ENCODE peak calls at places on chromosomes 4 and X, in six cellular contexts. O is transverse colon, J is HL-60, B is SK-N-MC, C is GM23338, Z is HCT116. Q is an unnamed sample.

GRCh38 chrX:154430916-154431315 is 2.4 kb downstream of the ATP6AP1 start:
- DNase-seq in O (no peak), J (peak), B (no peak), C (no peak), Z (no peak), Q (no peak)

GRCh38 chr4:40281099-40281498 is 54.0 kb upstream of the CHRNA9 start:
- DNase-seq in O (no peak), J (no peak), B (no peak), C (no peak), Z (no peak), Q (no peak)

GRCh38 chrX:16567681-16568080 is 82.3 kb upstream of the S100G start:
- DNase-seq in O (no peak), J (no peak), B (no peak), C (no peak), Z (no peak), Q (no peak)

GRCh38 chr4:137601924-137602323 is 69.6 kb upstream of the PCDH18 start:
- DNase-seq in O (no peak), J (no peak), B (no peak), C (no peak), Z (no peak), Q (no peak)

GRCh38 chrX:136735604-136736003 is 45.1 kb downstream of the ARHGEF6 start:
- DNase-seq in O (no peak), J (no peak), B (no peak), C (no peak), Z (no peak), Q (no peak)

GRCh38 chr4:7872264-7872771 is 67.3 kb downstream of the AFAP1 start:
- DNase-seq in O (no peak), J (no peak), B (no peak), C (no peak), Z (no peak), Q (no peak)

GRCh38 chr4:146245246-146245645 is 30.9 kb downstream of the REELD1 start:
- DNase-seq in O (peak), J (no peak), B (no peak), C (no peak), Z (no peak), Q (no peak)

GRCh38 chrX:103276581-103277002 is at the start of gene TCEAL5:
- DNase-seq in O (no peak), J (no peak), B (no peak), C (peak), Z (no peak), Q (no peak)

GRCh38 chr4:10161146-10161545 is 44.5 kb upstream of the WDR1 start:
- DNase-seq in O (no peak), J (no peak), B (no peak), C (no peak), Z (no peak), Q (no peak)

GRCh38 chr4:16176621-16177020 is 49.6 kb downstream of the TAPT1 start:
- DNase-seq in O (no peak), J (no peak), B (no peak), C (no peak), Z (no peak), Q (no peak)

GRCh38 chr4:139745111-139745639 is 79.6 kb downstream of the MGST2 start:
- DNase-seq in O (no peak), J (no peak), B (no peak), C (no peak), Z (no peak), Q (no peak)

GRCh38 chr4:21046121-21046520 is 345.9 kb downstream of the PACRGL start:
- DNase-seq in O (no peak), J (no peak), B (no peak), C (no peak), Z (no peak), Q (no peak)

GRCh38 chr4:172857026-172857425 is 311.6 kb upstream of the GALNT7 start:
- DNase-seq in O (no peak), J (no peak), B (no peak), C (no peak), Z (no peak), Q (no peak)

GRCh38 chrX:22365460-22365859 is 92.7 kb downstream of the CBLL2 start:
- DNase-seq in O (no peak), J (no peak), B (no peak), C (no peak), Z (peak), Q (no peak)

GRCh38 chr4:151573945-151574344 is 165.0 kb downstream of the FHIP1A start:
- DNase-seq in O (peak), J (no peak), B (no peak), C (no peak), Z (no peak), Q (no peak)

GRCh38 chrX:103338663-103339062 is 8.6 kb downstream of the TCEAL7 start:
- DNase-seq in O (no peak), J (no peak), B (no peak), C (no peak), Z (no peak), Q (no peak)

GRCh38 chr4:163448541-163449203 is 24.9 kb downstream of the TKTL2 start:
- DNase-seq in O (no peak), J (no peak), B (peak), C (no peak), Z (no peak), Q (no peak)

GRCh38 chr4:128483816-128484215 is 196.2 kb upstream of the PGRMC2 start:
- DNase-seq in O (no peak), J (no peak), B (no peak), C (no peak), Z (no peak), Q (no peak)

GRCh38 chr4:8911311-8912088 is 39.9 kb upstream of the HMX1 start:
- DNase-seq in O (peak), J (no peak), B (no peak), C (no peak), Z (no peak), Q (peak)

GRCh38 chr4:24781999-24782745 is 13.2 kb upstream of the SOD3 start:
- DNase-seq in O (no peak), J (no peak), B (no peak), C (no peak), Z (no peak), Q (no peak)

GRCh38 chr4:39883645-39884044 is 94.1 kb downstream of the PDS5A start:
- DNase-seq in O (no peak), J (no peak), B (no peak), C (no peak), Z (no peak), Q (no peak)

GRCh38 chr4:161320377-161320776 is 843.4 kb downstream of the FSTL5 start:
- DNase-seq in O (no peak), J (peak), B (no peak), C (peak), Z (peak), Q (no peak)

GRCh38 chrX:69145714-69146113 is 19.5 kb downstream of the PJA1 start:
- DNase-seq in O (no peak), J (no peak), B (no peak), C (no peak), Z (no peak), Q (no peak)

GRCh38 chr4:92104506-92104905 is 199.3 kb upstream of the GRID2 start:
- DNase-seq in O (no peak), J (peak), B (no peak), C (no peak), Z (no peak), Q (no peak)

GRCh38 chr4:77006753-77007355 is 57.3 kb downstream of the SEPTIN11 start:
- DNase-seq in O (no peak), J (no peak), B (no peak), C (no peak), Z (no peak), Q (no peak)

GRCh38 chr4:142554412-142554811 is 291.7 kb downstream of the INPP4B start:
- DNase-seq in O (no peak), J (no peak), B (no peak), C (no peak), Z (no peak), Q (no peak)

GRCh38 chr4:165328708-165329107 is 1.2 kb downstream of the MSMO1 start:
- DNase-seq in O (no peak), J (no peak), B (no peak), C (peak), Z (no peak), Q (no peak)

GRCh38 chr4:21077967-21078366 is 377.7 kb downstream of the PACRGL start:
- DNase-seq in O (no peak), J (no peak), B (no peak), C (no peak), Z (no peak), Q (no peak)

GRCh38 chrX:7083468-7084396 is 63.8 kb upstream of the STS start:
- DNase-seq in O (peak), J (peak), B (peak), C (no peak), Z (peak), Q (peak)

GRCh38 chrX:65686246-65686645 is 18.8 kb downstream of the MSN start:
- DNase-seq in O (no peak), J (peak), B (no peak), C (no peak), Z (no peak), Q (no peak)

GRCh38 chr4:142818476-142818875 is 27.6 kb downstream of the INPP4B start:
- DNase-seq in O (no peak), J (no peak), B (no peak), C (no peak), Z (peak), Q (no peak)

GRCh38 chrX:40041915-40042314 is 55.8 kb downstream of the BCOR start:
- DNase-seq in O (no peak), J (no peak), B (no peak), C (no peak), Z (no peak), Q (no peak)

GRCh38 chr4:123813901-123814300 is 417.3 kb downstream of the SPRY1 start:
- DNase-seq in O (no peak), J (no peak), B (no peak), C (no peak), Z (no peak), Q (no peak)

GRCh38 chr4:1927675-1928074 is 56.5 kb downstream of the NSD2 start:
- DNase-seq in O (no peak), J (no peak), B (no peak), C (no peak), Z (no peak), Q (no peak)

GRCh38 chrX:13345037-13345436 is 25.2 kb upstream of the ATXN3L start:
- DNase-seq in O (no peak), J (peak), B (no peak), C (no peak), Z (no peak), Q (no peak)
- H3K27ac ChIP-seq in O (no peak), J (no peak), B (no peak), C (no peak), Z (no peak), Q (no peak)

DNA sequence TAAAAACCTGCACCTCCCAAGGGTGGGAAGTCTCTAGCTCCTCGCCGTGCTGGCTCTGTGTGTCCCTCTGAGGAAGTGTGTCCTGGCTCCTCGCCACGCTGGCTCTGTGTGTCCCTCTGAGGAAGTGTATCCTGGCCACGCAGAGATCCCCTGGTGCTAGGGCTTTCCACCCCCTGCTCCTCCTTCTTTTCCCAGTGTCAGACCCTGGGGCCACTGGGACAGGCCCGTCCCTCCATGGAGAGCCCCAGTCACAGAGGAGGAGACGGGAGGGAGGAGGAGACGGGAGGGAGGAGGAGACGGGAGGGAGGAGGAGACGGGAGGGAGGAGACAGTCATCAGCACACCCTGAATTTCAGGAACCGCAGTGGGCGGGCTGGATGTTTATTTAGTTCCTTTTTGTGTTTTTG is 53.8 kb upstream of the HGFAC start:
- DNase-seq in O (peak), J (peak), B (no peak), C (no peak), Z (no peak), Q (peak)
- TF ChIP-seq POLR2AphosphoS5 in O (peak), J (peak), B (no peak), C (no peak), Z (no peak), Q (no peak)

GRCh38 chr4:52959545-52959944 is 97.4 kb downstream of the RASL11B start:
- DNase-seq in O (no peak), J (no peak), B (no peak), C (no peak), Z (no peak), Q (no peak)
- H3K27ac ChIP-seq in O (no peak), J (no peak), B (no peak), C (no peak), Z (no peak), Q (no peak)

GRCh38 chrX:37781808-37782207 is 1.9 kb downstream of the CYBB start:
- DNase-seq in O (no peak), J (peak), B (no peak), C (no peak), Z (no peak), Q (no peak)

GRCh38 chrX:37779857-37780256 is at the start of gene CYBB:
- DNase-seq in O (no peak), J (peak), B (no peak), C (no peak), Z (no peak), Q (no peak)

GRCh38 chrX:37785569-37785968 is 5.7 kb downstream of the CYBB start:
- DNase-seq in O (no peak), J (peak), B (no peak), C (no peak), Z (no peak), Q (no peak)

GRCh38 chrX:37786666-37787337 is 6.9 kb downstream of the CYBB start:
- DNase-seq in O (no peak), J (peak), B (no peak), C (no peak), Z (no peak), Q (no peak)

GRCh38 chrX:37783284-37783683 is 3.4 kb downstream of the CYBB start:
- DNase-seq in O (no peak), J (peak), B (no peak), C (no peak), Z (no peak), Q (no peak)
- TF ChIP-seq POLR2AphosphoS5 in O (no peak), J (peak), B (no peak), C (no peak), Z (no peak), Q (no peak)

DNA sequence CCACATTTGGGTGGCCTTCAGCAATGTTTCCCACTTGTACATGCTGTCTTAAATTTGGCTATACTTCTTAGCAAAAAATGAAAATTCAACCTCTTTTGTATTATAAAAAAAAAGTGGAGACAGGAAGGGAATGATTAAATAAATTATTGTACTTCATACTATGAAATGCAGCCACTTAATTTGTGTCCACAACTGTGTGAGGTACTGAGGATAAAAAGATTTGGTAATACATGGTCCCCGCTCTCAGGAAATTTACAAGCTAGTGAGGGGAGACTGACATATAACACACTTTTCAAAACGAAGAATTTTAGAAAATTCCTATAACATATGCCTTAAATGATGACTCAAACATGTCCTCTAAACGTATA is 105.0 kb downstream of the HNRNPD start:
- DNase-seq in O (no peak), J (no peak), B (no peak), C (no peak), Z (no peak), Q (no peak)
- H3K27ac ChIP-seq in O (no peak), J (no peak), B (peak), C (no peak), Z (no peak), Q (no peak)

GRCh38 chr4:71290074-71290473 is 48.7 kb upstream of the SLC4A4 start:
- DNase-seq in O (no peak), J (no peak), B (no peak), C (no peak), Z (no peak), Q (no peak)
- TF ChIP-seq POLR2AphosphoS5 in O (no peak), J (no peak), B (no peak), C (no peak), Z (no peak), Q (no peak)